ENCODE peak calls at places on chromosomes 11 and 22, in four cellular contexts. A is iris pigment epithelial cell, E is AG04449, G is mesenchymal stem cell. D is an unnamed sample.

GRCh38 chr22:40216041-40216756 is 38.5 kb downstream of the TNRC6B start:
- DNase-seq in A (no peak), E (no peak), G (no peak), D (no peak)

GRCh38 chr22:50341977-50342650 is 1.0 kb upstream of the PPP6R2 start:
- DNase-seq in A (peak; percentile 77), E (no peak), G (peak; percentile 90), D (peak; percentile 81)

GRCh38 chr11:13136272-13136596 is 127.1 kb downstream of the RASSF10 start:
- DNase-seq in A (no peak), E (no peak), G (no peak), D (no peak)

GRCh38 chr11:128437137-128437536 is 150.2 kb downstream of the ETS1 start:
- DNase-seq in A (peak; percentile 51), E (peak; percentile 63), G (no peak), D (peak; percentile 82)

GRCh38 chr11:130068986-130069683 is 559 bp upstream of the APLP2 start:
- DNase-seq in A (peak; percentile 73), E (no peak), G (peak; percentile 63), D (peak; percentile 90)

GRCh38 chr11:119347940-119348339 is 1.4 kb upstream of the MFRP start:
- DNase-seq in A (no peak), E (no peak), G (no peak), D (no peak)

GRCh38 chr11:118339281-118340045 is 3.0 kb downstream of the CD3D start:
- DNase-seq in A (no peak), E (no peak), G (no peak), D (no peak)

GRCh38 chr11:79543101-79543500 is 102.3 kb upstream of the TENM4 start:
- DNase-seq in A (no peak), E (no peak), G (no peak), D (no peak)

GRCh38 chr11:60168306-60168705 is 14.6 kb downstream of the MS4A6A start:
- DNase-seq in A (no peak), E (no peak), G (no peak), D (no peak)

GRCh38 chr11:14041565-14041964 is 79.0 kb downstream of the SPON1 start:
- DNase-seq in A (no peak), E (no peak), G (no peak), D (no peak)